ENCODE peak calls at places on chromosomes 2 and 18, in seven cellular contexts. One of them, this sample, is unnamed.

GRCh38 chr2:59301466-59302402 is 1060.6 kb upstream of the FANCL start:
- DNase-seq in HCT116: peak; percentile 15
- DNase-seq in GM23248: peak; percentile 81
- DNase-seq in OCI-LY7: peak; percentile 60
- DNase-seq in GM23338: peak; percentile 92
- DNase-seq in PC-9: peak; percentile 7
- DNase-seq in MM.1S: peak; percentile 56
- DNase-seq in this sample: peak; percentile 79

GRCh38 chr2:238895901-238896600 is 48.2 kb downstream of the TWIST2 start:
- DNase-seq in PC-9: peak; percentile 73
- DNase-seq in MM.1S: no peak
- DNase-seq in GM23338: peak; percentile 44
- DNase-seq in HCT116: no peak
- DNase-seq in GM23248: peak; percentile 92
- DNase-seq in OCI-LY7: no peak
- DNase-seq in this sample: no peak

GRCh38 chr2:27303093-27304025 is 4.9 kb downstream of the UCN start:
- DNase-seq in GM23248: peak; percentile 88
- DNase-seq in MM.1S: peak; percentile 82
- DNase-seq in HCT116: peak; percentile 70
- DNase-seq in OCI-LY7: peak; percentile 90
- DNase-seq in GM23338: peak; percentile 91
- DNase-seq in PC-9: peak; percentile 36
- DNase-seq in this sample: peak; percentile 82

GRCh38 chr2:47218066-47218581 is 63.0 kb upstream of the STPG4 start:
- DNase-seq in GM23338: no peak
- DNase-seq in PC-9: peak; percentile 73
- DNase-seq in HCT116: no peak
- DNase-seq in OCI-LY7: no peak
- DNase-seq in GM23248: no peak
- DNase-seq in MM.1S: no peak
- DNase-seq in this sample: peak; percentile 28

GRCh38 chr2:196980498-196980897 is 54.0 kb upstream of the PGAP1 start:
- DNase-seq in PC-9: no peak
- DNase-seq in GM23248: no peak
- DNase-seq in GM23338: no peak
- DNase-seq in OCI-LY7: no peak
- DNase-seq in HCT116: no peak
- DNase-seq in MM.1S: no peak
- DNase-seq in this sample: no peak

GRCh38 chr2:198371902-198372611 is 567.7 kb downstream of the PLCL1 start:
- DNase-seq in GM23248: peak; percentile 79
- DNase-seq in PC-9: no peak
- DNase-seq in MM.1S: peak; percentile 93
- DNase-seq in GM23338: no peak
- DNase-seq in OCI-LY7: peak; percentile 68
- DNase-seq in HCT116: no peak
- DNase-seq in this sample: peak; percentile 3

GRCh38 chr2:205482399-205483065 is 199.8 kb upstream of the NRP2 start:
- DNase-seq in GM23248: no peak
- DNase-seq in OCI-LY7: no peak
- DNase-seq in MM.1S: no peak
- DNase-seq in GM23338: peak; percentile 75
- DNase-seq in HCT116: no peak
- DNase-seq in PC-9: no peak
- DNase-seq in this sample: no peak

GRCh38 chr2:200476836-200477235 is 33.0 kb downstream of the KCTD18 start:
- DNase-seq in OCI-LY7: no peak
- DNase-seq in GM23338: no peak
- DNase-seq in MM.1S: no peak
- DNase-seq in PC-9: no peak
- DNase-seq in GM23248: no peak
- DNase-seq in HCT116: no peak
- DNase-seq in this sample: no peak

GRCh38 chr18:39647627-39648502 is 2082.3 kb upstream of the CELF4 start:
- DNase-seq in HCT116: peak; percentile 42
- DNase-seq in GM23338: peak; percentile 63
- DNase-seq in PC-9: peak; percentile 18
- DNase-seq in MM.1S: no peak
- DNase-seq in OCI-LY7: no peak
- DNase-seq in GM23248: peak; percentile 87
- DNase-seq in this sample: peak; percentile 68

GRCh38 chr2:60394467-60394866 is 159.0 kb downstream of the BCL11A start:
- DNase-seq in OCI-LY7: no peak
- DNase-seq in MM.1S: no peak
- DNase-seq in PC-9: no peak
- DNase-seq in GM23248: peak; percentile 30
- DNase-seq in GM23338: no peak
- DNase-seq in HCT116: no peak
- DNase-seq in this sample: peak; percentile 45

GRCh38 chr18:43627833-43628370 is 350.6 kb upstream of the SYT4 start:
- DNase-seq in HCT116: no peak
- DNase-seq in GM23248: no peak
- DNase-seq in PC-9: no peak
- DNase-seq in MM.1S: no peak
- DNase-seq in GM23338: no peak
- DNase-seq in OCI-LY7: no peak
- DNase-seq in this sample: no peak

GRCh38 chr18:56748698-56749268 is 97.6 kb downstream of the WDR7 start:
- DNase-seq in MM.1S: peak; percentile 20
- DNase-seq in GM23338: peak; percentile 64
- DNase-seq in HCT116: peak; percentile 12
- DNase-seq in PC-9: no peak
- DNase-seq in GM23248: peak; percentile 61
- DNase-seq in OCI-LY7: peak; percentile 7
- DNase-seq in this sample: peak; percentile 63

GRCh38 chr2:64730551-64731305 is 77.0 kb upstream of the SERTAD2 start:
- DNase-seq in GM23338: no peak
- DNase-seq in HCT116: no peak
- DNase-seq in PC-9: no peak
- DNase-seq in OCI-LY7: peak; percentile 54
- DNase-seq in GM23248: peak; percentile 92
- DNase-seq in MM.1S: peak; percentile 35
- DNase-seq in this sample: peak; percentile 36

GRCh38 chr2:181657379-181657778 is 474 bp upstream of the CERKL start:
- DNase-seq in HCT116: no peak
- DNase-seq in OCI-LY7: no peak
- DNase-seq in GM23338: peak; percentile 57
- DNase-seq in GM23248: no peak
- DNase-seq in MM.1S: no peak
- DNase-seq in PC-9: no peak
- DNase-seq in this sample: no peak

GRCh38 chr2:45743531-45744391 is 92.3 kb downstream of the PRKCE start:
- DNase-seq in OCI-LY7: no peak
- DNase-seq in GM23248: peak; percentile 88
- DNase-seq in MM.1S: no peak
- DNase-seq in GM23338: no peak
- DNase-seq in PC-9: no peak
- DNase-seq in HCT116: no peak
- DNase-seq in this sample: no peak

GRCh38 chr18:65990174-65990690 is 239.4 kb downstream of the CDH7 start:
- DNase-seq in PC-9: no peak
- DNase-seq in GM23248: no peak
- DNase-seq in OCI-LY7: no peak
- DNase-seq in GM23338: no peak
- DNase-seq in HCT116: no peak
- DNase-seq in MM.1S: no peak
- DNase-seq in this sample: no peak

GRCh38 chr2:169664978-169665930 is 29.0 kb downstream of the CFAP210 start:
- DNase-seq in GM23248: peak; percentile 24
- DNase-seq in OCI-LY7: no peak
- DNase-seq in MM.1S: no peak
- DNase-seq in HCT116: no peak
- DNase-seq in GM23338: no peak
- DNase-seq in PC-9: no peak
- DNase-seq in this sample: no peak

GRCh38 chr2:1674276-1674675 is 70.0 kb downstream of the PXDN start:
- DNase-seq in GM23248: no peak
- DNase-seq in OCI-LY7: no peak
- DNase-seq in GM23338: no peak
- DNase-seq in HCT116: no peak
- DNase-seq in PC-9: no peak
- DNase-seq in MM.1S: no peak
- DNase-seq in this sample: no peak

GRCh38 chr2:221407765-221408164 is 164.3 kb downstream of the EPHA4 start:
- DNase-seq in MM.1S: no peak
- DNase-seq in HCT116: no peak
- DNase-seq in GM23338: no peak
- DNase-seq in OCI-LY7: no peak
- DNase-seq in GM23248: no peak
- DNase-seq in PC-9: no peak
- DNase-seq in this sample: no peak

GRCh38 chr2:221402072-221402471 is 170.0 kb downstream of the EPHA4 start:
- DNase-seq in GM23338: no peak
- DNase-seq in MM.1S: no peak
- DNase-seq in HCT116: no peak
- DNase-seq in GM23248: peak; percentile 64
- DNase-seq in OCI-LY7: no peak
- DNase-seq in PC-9: no peak
- DNase-seq in this sample: no peak

GRCh38 chr2:221400411-221400810 is 171.7 kb downstream of the EPHA4 start:
- DNase-seq in GM23248: peak; percentile 10
- DNase-seq in HCT116: no peak
- DNase-seq in MM.1S: no peak
- DNase-seq in OCI-LY7: no peak
- DNase-seq in GM23338: no peak
- DNase-seq in PC-9: no peak
- DNase-seq in this sample: no peak

GRCh38 chr2:221410487-221410886 is 161.6 kb downstream of the EPHA4 start:
- DNase-seq in MM.1S: no peak
- DNase-seq in GM23248: no peak
- DNase-seq in OCI-LY7: no peak
- DNase-seq in PC-9: no peak
- DNase-seq in GM23338: no peak
- DNase-seq in HCT116: no peak
- DNase-seq in this sample: no peak

GRCh38 chr2:221405521-221405920 is 166.6 kb downstream of the EPHA4 start:
- DNase-seq in OCI-LY7: no peak
- DNase-seq in GM23338: no peak
- DNase-seq in HCT116: no peak
- DNase-seq in GM23248: no peak
- DNase-seq in MM.1S: no peak
- DNase-seq in PC-9: no peak
- DNase-seq in this sample: no peak
- H3K9me2 ChIP-seq in OCI-LY7: no peaks in the 10 kb centered on the region
- H3K9me2 ChIP-seq in GM23338: no peaks in the 10 kb centered on the region
- H3K9me2 ChIP-seq in HCT116: no peaks in the 10 kb centered on the region
- H3K9me2 ChIP-seq in GM23248: no peaks in the 10 kb centered on the region
- H3K9me2 ChIP-seq in MM.1S: no peaks in the 10 kb centered on the region
- H3K9me2 ChIP-seq in PC-9: no peaks in the 10 kb centered on the region
- H3K9me2 ChIP-seq in this sample: no peaks in the 10 kb centered on the region

DNA sequence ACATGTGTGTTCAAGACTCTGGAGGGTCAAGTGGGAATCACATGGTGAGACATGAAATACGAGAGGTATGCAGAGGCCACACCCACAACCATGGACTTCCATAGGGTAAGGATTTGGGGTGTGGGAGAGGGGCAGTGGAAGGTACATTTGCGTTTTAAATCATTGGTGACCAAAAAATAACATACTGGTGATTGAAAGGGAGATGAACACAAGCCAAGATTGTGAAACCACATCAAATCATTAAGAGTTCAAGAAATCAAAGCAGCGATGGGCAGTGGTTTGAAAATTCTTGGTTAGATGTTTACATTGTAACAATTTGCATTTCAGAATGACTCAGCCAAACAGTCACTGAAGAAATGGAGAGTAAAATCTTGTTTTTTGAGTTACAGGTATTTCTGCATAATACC is 1.9 kb upstream of the CABYR start:
- DNase-seq in HCT116: no peak
- DNase-seq in MM.1S: no peak
- DNase-seq in GM23338: peak; percentile 46
- DNase-seq in OCI-LY7: no peak
- DNase-seq in PC-9: no peak
- DNase-seq in GM23248: no peak
- DNase-seq in this sample: peak; percentile 66
- H3K9me2 ChIP-seq in HCT116: no peaks in the 10 kb centered on the region
- H3K9me2 ChIP-seq in MM.1S: no peaks in the 10 kb centered on the region
- H3K9me2 ChIP-seq in GM23338: no peaks in the 10 kb centered on the region
- H3K9me2 ChIP-seq in OCI-LY7: no peaks in the 10 kb centered on the region
- H3K9me2 ChIP-seq in PC-9: no peaks in the 10 kb centered on the region
- H3K9me2 ChIP-seq in GM23248: no peaks in the 10 kb centered on the region
- H3K9me2 ChIP-seq in this sample: no peaks in the 10 kb centered on the region

DNA sequence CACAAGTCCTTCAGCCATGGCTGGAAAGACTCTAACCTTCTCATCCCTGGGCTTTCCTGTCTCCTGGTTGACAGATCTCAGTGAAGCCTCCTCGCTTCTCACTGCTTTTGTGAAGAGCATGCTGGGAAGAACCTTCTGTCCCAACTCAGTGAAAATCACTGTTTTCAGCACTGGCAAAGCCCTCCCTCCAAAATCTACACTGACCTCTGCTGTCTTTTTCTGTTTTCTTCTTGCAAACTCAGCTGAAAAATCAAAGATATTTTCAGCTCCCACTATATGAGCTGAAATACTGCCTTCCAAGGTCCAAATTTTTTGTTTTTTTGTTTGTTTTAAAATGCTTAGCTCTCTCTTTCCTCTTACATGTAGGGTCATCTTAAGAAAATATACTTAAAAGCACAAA is 266.2 kb upstream of the AGAP1 start:
- DNase-seq in GM23338: no peak
- DNase-seq in HCT116: no peak
- DNase-seq in GM23248: no peak
- DNase-seq in MM.1S: no peak
- DNase-seq in OCI-LY7: no peak
- DNase-seq in PC-9: no peak
- DNase-seq in this sample: no peak
- H3K9me2 ChIP-seq in GM23338: no peaks in the 10 kb centered on the region
- H3K9me2 ChIP-seq in HCT116: no peaks in the 10 kb centered on the region
- H3K9me2 ChIP-seq in GM23248: no peaks in the 10 kb centered on the region
- H3K9me2 ChIP-seq in MM.1S: no peaks in the 10 kb centered on the region
- H3K9me2 ChIP-seq in OCI-LY7: no peaks in the 10 kb centered on the region
- H3K9me2 ChIP-seq in PC-9: no peaks in the 10 kb centered on the region
- H3K9me2 ChIP-seq in this sample: no peaks in the 10 kb centered on the region

DNA sequence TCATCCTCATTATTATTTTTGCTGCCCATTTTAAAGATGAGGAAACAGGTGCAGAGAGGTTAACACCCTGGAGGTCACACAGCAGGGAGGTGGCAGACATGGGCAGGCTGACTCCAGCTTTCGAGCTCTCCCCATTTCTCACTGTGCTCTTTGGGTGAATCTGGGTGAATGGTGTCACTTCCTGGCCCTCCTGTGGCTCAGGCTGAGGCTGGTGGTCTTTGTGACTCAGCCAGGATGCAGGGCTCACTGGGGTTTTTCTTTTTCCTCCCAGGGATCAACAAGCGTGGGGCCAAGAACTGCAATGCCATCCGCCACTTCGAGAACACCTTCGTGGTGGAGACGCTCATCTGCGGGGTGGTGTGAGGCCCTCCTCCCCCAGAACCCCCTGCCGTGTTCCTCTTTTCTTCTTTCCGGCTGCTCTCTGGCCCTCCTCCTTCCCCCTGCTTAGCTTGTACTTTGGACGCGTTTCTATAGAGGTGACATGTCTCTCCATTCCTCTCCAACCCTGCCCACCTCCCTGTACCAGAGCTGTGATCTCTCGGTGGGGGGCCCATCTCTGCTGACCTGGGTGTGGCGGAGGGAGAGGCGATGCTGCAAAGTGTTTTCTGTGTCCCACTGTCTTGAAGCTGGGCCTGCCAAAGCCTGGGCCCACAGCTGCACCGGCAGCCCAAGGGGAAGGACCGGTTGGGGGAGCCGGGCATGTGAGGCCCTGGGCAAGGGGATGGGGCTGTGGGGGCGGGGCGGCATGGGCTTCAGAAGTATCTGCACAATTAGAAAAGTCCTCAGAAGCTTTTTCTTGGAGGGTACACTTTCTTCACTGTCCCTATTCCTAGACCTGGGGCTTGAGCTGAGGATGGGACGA is 13.2 kb downstream of the ITM2C start:
- DNase-seq in PC-9: no peak
- DNase-seq in GM23338: no peak
- DNase-seq in HCT116: no peak
- DNase-seq in GM23248: no peak
- DNase-seq in OCI-LY7: no peak
- DNase-seq in MM.1S: no peak
- DNase-seq in this sample: no peak
- H3K9me2 ChIP-seq in PC-9: no peaks in the 10 kb centered on the region
- H3K9me2 ChIP-seq in GM23338: no peaks in the 10 kb centered on the region
- H3K9me2 ChIP-seq in HCT116: no peaks in the 10 kb centered on the region
- H3K9me2 ChIP-seq in GM23248: no peaks in the 10 kb centered on the region
- H3K9me2 ChIP-seq in OCI-LY7: no peaks in the 10 kb centered on the region
- H3K9me2 ChIP-seq in MM.1S: no peaks in the 10 kb centered on the region
- H3K9me2 ChIP-seq in this sample: no peaks in the 10 kb centered on the region

This sample was measured in PC-3.